ENCODE peak calls at places on chromosomes 7 and 10, in seven cellular contexts. E is fibroblast of mammary gland; X is substantia nigra; G is sigmoid colon; K is NCI-H1092 treated with DMSO at 0.1 percent for 48 hours; V is foreskin fibroblast; I is activated naive CD8-positive, alpha-beta T cell treated with anti-CD3 and anti-CD28 coated beads, Interleukin-2, amount 50 U/mL, for 24 hours. R is an unnamed sample.

GRCh38 chr7:105015631-105015965 is 1.6 kb downstream of the KMT2E start:
- DNase-seq in E (no peak), X (no peak), G (no peak), K (peak), V (peak), I (peak), R (peak)

GRCh38 chr7:91265693-91266066 is 1.4 kb downstream of the FZD1 start:
- DNase-seq in E (no peak), X (no peak), G (peak), K (no peak), V (peak), I (no peak), R (no peak)

GRCh38 chr10:112838784-112839481 is 111.1 kb upstream of the TCF7L2 start:
- DNase-seq in E (no peak), X (no peak), G (no peak), K (no peak), V (no peak), I (no peak), R (no peak)

GRCh38 chr7:103660455-103661371 is 214.7 kb upstream of the SLC26A5 start:
- DNase-seq in E (peak), X (no peak), G (no peak), K (no peak), V (peak), I (no peak), R (no peak)

GRCh38 chr7:1025747-1026581 is 18.4 kb upstream of the GPR146 start:
- DNase-seq in E (no peak), X (no peak), G (no peak), K (peak), V (no peak), I (no peak), R (no peak)

GRCh38 chr7:36784991-36785940 is 61.0 kb upstream of the AOAH start:
- DNase-seq in E (no peak), X (peak), G (peak), K (no peak), V (no peak), I (peak), R (peak)

GRCh38 chr10:33719005-33719703 is 384.7 kb upstream of the NRP1 start:
- DNase-seq in E (peak), X (no peak), G (no peak), K (no peak), V (no peak), I (no peak), R (no peak)

GRCh38 chr10:64086083-64086772 is 565.0 kb downstream of the REEP3 start:
- DNase-seq in E (no peak), X (no peak), G (no peak), K (no peak), V (no peak), I (no peak), R (no peak)

GRCh38 chr7:111364413-111364812 is 197.9 kb downstream of the IMMP2L start:
- DNase-seq in E (peak), X (no peak), G (no peak), K (no peak), V (peak), I (no peak), R (no peak)

GRCh38 chr10:80133221-80133620 is 691 bp downstream of the PLAC9 start:
- DNase-seq in E (peak), X (no peak), G (peak), K (no peak), V (peak), I (no peak), R (no peak)

GRCh38 chr10:59678884-59679301 is 30.8 kb downstream of the SLC16A9 start:
- DNase-seq in E (peak), X (no peak), G (no peak), K (no peak), V (peak), I (no peak), R (no peak)

GRCh38 chr7:1092806-1093505 is 5.0 kb downstream of the GPER1 start:
- DNase-seq in E (no peak), X (no peak), G (no peak), K (no peak), V (no peak), I (no peak), R (no peak)

GRCh38 chr10:129754211-129755050 is 209.6 kb downstream of the EBF3 start:
- DNase-seq in E (no peak), X (no peak), G (peak), K (no peak), V (no peak), I (no peak), R (no peak)

GRCh38 chr10:74765465-74765864 is 60.9 kb upstream of the KAT6B start:
- DNase-seq in E (no peak), X (no peak), G (no peak), K (no peak), V (no peak), I (no peak), R (no peak)

GRCh38 chr7:133481676-133482075 is 228.8 kb downstream of the EXOC4 start:
- DNase-seq in E (peak), X (no peak), G (no peak), K (no peak), V (peak), I (no peak), R (no peak)

GRCh38 chr10:6207658-6208057 is 4.9 kb downstream of the PFKFB3 start:
- DNase-seq in E (no peak), X (no peak), G (no peak), K (no peak), V (no peak), I (no peak), R (no peak)

GRCh38 chr10:13973742-13974141 is 357.0 kb downstream of the FRMD4A start:
- DNase-seq in E (peak), X (no peak), G (no peak), K (no peak), V (peak), I (no peak), R (no peak)

GRCh38 chr7:7228967-7229366 is 46.6 kb downstream of the C1GALT1 start:
- DNase-seq in E (no peak), X (peak), G (no peak), K (no peak), V (no peak), I (no peak), R (no peak)

GRCh38 chr10:78464118-78464855 is 430.6 kb downstream of the RPS24 start:
- DNase-seq in E (no peak), X (no peak), G (no peak), K (no peak), V (no peak), I (no peak), R (no peak)

GRCh38 chr10:119131512-119132240 is 27.8 kb downstream of the DENND10 start:
- DNase-seq in E (peak), X (no peak), G (peak), K (no peak), V (peak), I (peak), R (no peak)

GRCh38 chr7:126210707-126211106 is 1042.0 kb downstream of the GRM8 start:
- DNase-seq in E (no peak), X (no peak), G (no peak), K (no peak), V (no peak), I (no peak), R (no peak)

GRCh38 chr7:34073676-34074075 is 168.3 kb downstream of the BMPER start:
- DNase-seq in E (peak), X (no peak), G (no peak), K (no peak), V (peak), I (no peak), R (no peak)

GRCh38 chr10:131264110-131264788 is 47.3 kb downstream of the TCERG1L start:
- DNase-seq in E (no peak), X (no peak), G (peak), K (no peak), V (no peak), I (no peak), R (peak)

GRCh38 chr7:134276951-134277350 is 39.8 kb downstream of the SLC35B4 start:
- DNase-seq in E (no peak), X (no peak), G (no peak), K (peak), V (no peak), I (no peak), R (no peak)

GRCh38 chr7:142602756-142603155 is 146.5 kb upstream of the PRSS1 start:
- DNase-seq in E (peak), X (no peak), G (no peak), K (no peak), V (peak), I (no peak), R (no peak)

GRCh38 chr7:6705959-6706665 is 635 bp downstream of the ZNF12 start:
- DNase-seq in E (peak), X (peak), G (no peak), K (no peak), V (peak), I (peak), R (peak)

GRCh38 chr7:106143711-106144347 is 31.7 kb upstream of the SYPL1 start:
- DNase-seq in E (no peak), X (no peak), G (no peak), K (no peak), V (no peak), I (no peak), R (no peak)

GRCh38 chr10:73553316-73553715 is 37.8 kb downstream of the USP54 start:
- DNase-seq in E (no peak), X (peak), G (peak), K (no peak), V (no peak), I (no peak), R (peak)

GRCh38 chr10:44393834-44394547 is 9.1 kb upstream of the CXCL12 start:
- DNase-seq in E (no peak), X (no peak), G (no peak), K (no peak), V (no peak), I (no peak), R (no peak)

GRCh38 chr7:106377847-106378361 is 93.1 kb upstream of the NAMPT start:
- DNase-seq in E (no peak), X (no peak), G (no peak), K (no peak), V (no peak), I (no peak), R (no peak)

GRCh38 chr7:80781561-80781979 is 137.3 kb downstream of the SEMA3C start:
- DNase-seq in E (peak), X (peak), G (peak), K (no peak), V (peak), I (no peak), R (no peak)

GRCh38 chr10:23172846-23173548 is 19.1 kb upstream of the PTF1A start:
- DNase-seq in E (no peak), X (no peak), G (no peak), K (no peak), V (no peak), I (no peak), R (peak)

GRCh38 chr7:79778786-79779382 is 325.4 kb upstream of the MAGI2 start:
- DNase-seq in E (peak), X (no peak), G (no peak), K (no peak), V (peak), I (no peak), R (no peak)

R was measured in head of caudate nucleus.